ENCODE peak calls at places on chromosome 4, in six cellular contexts. F is osteocyte, X is kidney, O is nephron progenitor cell, S is lower leg skin, Y is WTC11. J is an unnamed sample.

GRCh38 chr4:144967161-144967560 is 130.8 kb downstream of the ANAPC10 start:
- DNase-seq in O (no peak), F (no peak), Y (no peak), S (no peak), X (no peak), J (no peak)

GRCh38 chr4:113423631-113424030 is 337.9 kb downstream of the CAMK2D start:
- DNase-seq in O (no peak), Y (no peak), F (no peak), S (no peak), X (no peak), J (no peak)

GRCh38 chr4:41268721-41269517 is 12.2 kb downstream of the UCHL1 start:
- DNase-seq in Y (no peak), X (no peak), O (no peak), F (no peak), S (no peak), J (no peak)

GRCh38 chr4:147195386-147195785 is 249.7 kb upstream of the TTC29 start:
- DNase-seq in F (no peak), Y (no peak), X (no peak), O (no peak), S (no peak), J (no peak)

GRCh38 chr4:180937083-180937482 is 1306.1 kb upstream of the TENM3 start:
- DNase-seq in S (no peak), O (no peak), Y (no peak), F (no peak), X (no peak), J (no peak)

GRCh38 chr4:41751325-41752061 is 3.0 kb upstream of the PHOX2B start:
- DNase-seq in O (peak), S (no peak), X (peak), F (no peak), Y (peak), J (no peak)

GRCh38 chr4:18980516-18981233 is 959.1 kb upstream of the LCORL start:
- DNase-seq in S (no peak), F (no peak), X (no peak), Y (no peak), O (no peak), J (no peak)

GRCh38 chr4:77844363-77844762 is 18.3 kb upstream of the MRPL1 start:
- DNase-seq in Y (no peak), F (no peak), O (no peak), S (no peak), X (no peak), J (no peak)

GRCh38 chr4:10346023-10346422 is 111.2 kb downstream of the ZNF518B start:
- DNase-seq in X (no peak), O (no peak), F (no peak), S (no peak), Y (no peak), J (no peak)

GRCh38 chr4:83221897-83222441 is 62.6 kb downstream of the COQ2 start:
- DNase-seq in F (no peak), S (no peak), Y (no peak), X (no peak), O (no peak), J (no peak)

GRCh38 chr4:105296672-105297071 is 150.0 kb downstream of the TET2 start:
- DNase-seq in F (no peak), S (no peak), X (no peak), O (no peak), Y (no peak), J (no peak)

GRCh38 chr4:158018090-158018808 is 154.6 kb downstream of the GASK1B start:
- DNase-seq in O (no peak), Y (no peak), S (no peak), X (no peak), F (no peak), J (no peak)

GRCh38 chr4:89067407-89067806 is 10.4 kb upstream of the FAM13A start:
- DNase-seq in X (no peak), Y (no peak), S (no peak), O (no peak), F (no peak), J (no peak)

GRCh38 chr4:151804821-151805220 is 44.0 kb upstream of the GATB start:
- DNase-seq in Y (no peak), O (no peak), F (no peak), S (no peak), X (no peak), J (no peak)

GRCh38 chr4:127781303-127782024 is 658 bp upstream of the HSPA4L start:
- DNase-seq in X (peak), F (no peak), Y (no peak), S (peak), O (no peak), J (peak)

GRCh38 chr4:152591361-152591760 is 55.5 kb upstream of the FBXW7 start:
- DNase-seq in O (peak), X (peak), Y (peak), S (peak), F (no peak), J (peak)

GRCh38 chr4:186699881-186700397 is 23.7 kb downstream of the FAT1 start:
- DNase-seq in F (no peak), X (no peak), Y (no peak), S (no peak), O (no peak), J (no peak)

DNA sequence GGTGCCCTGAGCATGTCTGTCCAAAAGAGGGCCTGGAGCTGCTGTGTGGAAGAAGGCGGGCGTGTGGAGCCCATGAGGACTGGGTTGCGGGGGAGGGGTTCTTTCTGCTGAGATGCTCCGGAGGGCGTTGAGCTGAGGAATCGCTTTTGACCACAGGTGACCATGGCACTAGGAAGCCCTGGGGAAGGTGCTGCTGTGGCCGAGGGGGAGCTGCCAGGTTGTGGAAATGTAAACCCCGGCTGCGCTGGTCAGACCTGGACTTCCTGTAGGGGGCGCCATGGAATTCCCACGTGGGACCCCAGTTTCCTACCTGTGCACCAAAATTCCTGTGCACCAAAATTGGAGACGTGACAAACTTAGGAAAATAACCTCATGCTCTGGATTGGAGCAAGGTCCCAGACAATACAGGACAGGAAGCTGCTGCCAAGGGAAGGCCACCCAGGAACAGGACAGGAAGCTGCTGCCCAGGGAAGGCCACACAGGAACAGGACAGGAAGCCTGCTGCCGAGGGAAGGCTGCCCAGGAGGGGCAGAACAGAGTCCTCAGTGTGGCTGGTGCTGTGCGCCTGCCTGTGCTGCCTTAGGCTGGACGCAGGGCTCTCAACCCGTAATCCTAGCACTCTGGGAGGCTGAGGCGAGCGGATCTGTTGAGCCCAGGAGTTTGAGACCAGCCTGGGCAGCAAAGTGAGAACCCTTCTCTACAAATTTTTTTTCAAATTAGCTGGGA is 28.4 kb upstream of the UVSSA start:
- DNase-seq in F (no peak), O (no peak), S (no peak), Y (peak), X (peak), J (peak)
- TF ChIP-seq CTCF in F (peak), O (no peak), S (no peak), Y (peak), X (no peak), J (peak)

GRCh38 chr4:38896940-38897339 is 29.3 kb downstream of the FAM114A1 start:
- DNase-seq in F (no peak), S (no peak), Y (no peak), O (no peak), X (no peak), J (no peak)

GRCh38 chr4:38891051-38891738 is 23.6 kb downstream of the FAM114A1 start:
- DNase-seq in S (no peak), F (no peak), Y (no peak), O (no peak), X (no peak), J (no peak)

GRCh38 chr4:38889143-38889542 is 21.5 kb downstream of the FAM114A1 start:
- DNase-seq in F (no peak), X (no peak), Y (no peak), O (no peak), S (no peak), J (no peak)

GRCh38 chr4:38898245-38898644 is 30.6 kb downstream of the FAM114A1 start:
- DNase-seq in S (no peak), Y (no peak), X (no peak), O (no peak), F (no peak), J (no peak)

GRCh38 chr4:38894340-38894982 is 26.9 kb downstream of the FAM114A1 start:
- DNase-seq in X (no peak), F (no peak), S (no peak), O (no peak), Y (no peak), J (peak)
- TF ChIP-seq CTCF in X (no peak), F (no peak), S (no peak), O (no peak), Y (no peak), J (no peak)

GRCh38 chr4:13963601-13964000 is 336.1 kb upstream of the BOD1L1 start:
- DNase-seq in X (no peak), O (no peak), F (no peak), S (no peak), Y (no peak), J (no peak)

GRCh38 chr4:13970349-13970748 is 342.8 kb upstream of the BOD1L1 start:
- DNase-seq in Y (no peak), X (no peak), F (no peak), O (no peak), S (no peak), J (no peak)

GRCh38 chr4:13968723-13969122 is 341.2 kb upstream of the BOD1L1 start:
- DNase-seq in F (no peak), Y (no peak), S (no peak), O (no peak), X (no peak), J (no peak)

GRCh38 chr4:13966241-13967195 is 339.0 kb upstream of the BOD1L1 start:
- DNase-seq in X (no peak), S (no peak), O (no peak), Y (peak), F (no peak), J (no peak)
- TF ChIP-seq CTCF in X (no peak), S (no peak), O (no peak), Y (no peak), F (peak), J (no peak)

DNA sequence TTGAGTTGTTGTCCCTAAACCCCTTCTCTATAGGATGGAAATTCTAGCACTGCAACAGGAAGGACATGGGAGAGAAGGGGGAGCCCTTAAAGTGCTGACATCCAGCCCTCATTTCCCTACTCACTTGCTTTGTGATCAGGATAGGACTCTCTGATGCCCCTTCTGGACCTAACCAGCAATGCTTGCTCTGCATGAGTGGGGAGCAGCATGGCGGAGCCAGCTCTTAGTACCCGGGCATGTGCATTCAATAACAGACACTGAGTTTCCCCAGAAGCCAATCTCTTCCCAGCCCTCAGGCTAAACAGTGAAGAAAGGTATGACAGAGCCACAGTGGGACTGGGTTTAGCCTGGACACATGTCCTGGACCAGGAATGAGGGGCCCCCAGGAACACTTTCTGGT is 14.0 kb downstream of the SOD3 start:
- DNase-seq in X (no peak), O (no peak), S (no peak), Y (peak), F (no peak), J (no peak)
- TF ChIP-seq CTCF in X (no peak), O (no peak), S (no peak), Y (no peak), F (no peak), J (no peak)

GRCh38 chr4:162839814-162840213 is 326.9 kb downstream of the NAF1 start:
- DNase-seq in X (no peak), F (no peak), Y (peak), S (no peak), O (no peak), J (no peak)
- TF ChIP-seq CTCF in X (no peak), F (no peak), Y (peak), S (no peak), O (no peak), J (no peak)

GRCh38 chr4:8840006-8840793 is 31.4 kb downstream of the HMX1 start:
- DNase-seq in X (peak), F (peak), O (no peak), S (peak), Y (no peak), J (no peak)
- TF ChIP-seq CTCF in X (no peak), F (no peak), O (no peak), S (no peak), Y (no peak), J (no peak)

J was measured in activated CD8-positive, alpha-beta T cell treated with anti-CD3 and anti-CD28 coated beads for 36 hours.